ENCODE peak calls at places on chromosomes 11 and 22, in five cellular contexts. V, D, N, Q and H are unnamed samples.

GRCh38 chr11:114366331-114367243 is 33.7 kb downstream of the C11orf71 start:
- DNase-seq in V (peak), D (no peak), N (no peak), Q (peak), H (peak)

GRCh38 chr11:119525180-119525854 is 102.3 kb upstream of the THY1 start:
- DNase-seq in V (no peak), D (no peak), N (no peak), Q (no peak), H (no peak)

GRCh38 chr11:43557553-43558031 is 122.9 kb upstream of the HSD17B12 start:
- DNase-seq in V (no peak), D (no peak), N (no peak), Q (no peak), H (no peak)

GRCh38 chr22:43262990-43263644 is 76.2 kb upstream of the TTLL12 start:
- DNase-seq in V (no peak), D (peak), N (no peak), Q (no peak), H (no peak)

GRCh38 chr11:117414724-117415123 is 87.1 kb downstream of the CEP164 start:
- DNase-seq in V (no peak), D (no peak), N (no peak), Q (no peak), H (no peak)

GRCh38 chr11:35664977-35665441 is 2.4 kb downstream of the TRIM44 start:
- DNase-seq in V (no peak), D (no peak), N (no peak), Q (no peak), H (no peak)

GRCh38 chr22:48802576-48802975 is 1025.1 kb downstream of the BRD1 start:
- DNase-seq in V (no peak), D (no peak), N (no peak), Q (no peak), H (no peak)

GRCh38 chr22:41831383-41831782 is 1.5 kb upstream of the SREBF2 start:
- DNase-seq in V (no peak), D (no peak), N (no peak), Q (no peak), H (no peak)

GRCh38 chr11:2593393-2593950 is 106.3 kb downstream of the KCNQ1OT1 start:
- DNase-seq in V (no peak), D (no peak), N (peak), Q (no peak), H (no peak)

GRCh38 chr11:78691215-78691614 is 116.6 kb upstream of the NARS2 start:
- DNase-seq in V (no peak), D (no peak), N (no peak), Q (no peak), H (no peak)

GRCh38 chr11:27429740-27430451 is 42.7 kb downstream of the LGR4 start:
- DNase-seq in V (no peak), D (no peak), N (no peak), Q (no peak), H (no peak)

GRCh38 chr22:44658371-44658953 is 43.5 kb upstream of the PRR5 start:
- DNase-seq in V (peak), D (no peak), N (no peak), Q (no peak), H (peak)

GRCh38 chr22:36234919-36235318 is 4.4 kb downstream of the APOL2 start:
- DNase-seq in V (no peak), D (no peak), N (no peak), Q (no peak), H (no peak)

GRCh38 chr11:113690619-113691569 is 15.2 kb downstream of the TMPRSS5 start:
- DNase-seq in V (no peak), D (no peak), N (peak), Q (no peak), H (peak)

GRCh38 chr11:66126808-66127555 is 56.9 kb downstream of the PACS1 start:
- DNase-seq in V (peak), D (peak), N (peak), Q (peak), H (peak)

GRCh38 chr22:45212306-45212709 is 28.4 kb downstream of the KIAA0930 start:
- DNase-seq in V (peak), D (no peak), N (peak), Q (peak), H (peak)